ENCODE peak calls at places on chromosomes 4 and X, in six cellular contexts. N, I, X, C, M and F are unnamed samples.

GRCh38 chr4:120850048-120850599 is 72.4 kb downstream of the PRDM5 start:
- DNase-seq in M (no peak), N (no peak), I (no peak), C (no peak), X (no peak), F (no peak)

GRCh38 chr4:94536649-94537464 is 85.1 kb downstream of the PDLIM5 start:
- DNase-seq in X (no peak), N (no peak), C (no peak), M (no peak), I (no peak), F (no peak)

GRCh38 chr4:124879195-124879594 is 166.7 kb upstream of the ANKRD50 start:
- DNase-seq in C (no peak), N (no peak), I (no peak), M (no peak), X (no peak), F (no peak)

GRCh38 chr4:184471872-184472539 is 2.3 kb downstream of the IRF2 start:
- DNase-seq in M (no peak), I (no peak), C (peak; percentile 50), X (no peak), N (peak; percentile 22), F (no peak)

GRCh38 chr4:120921456-120922389 is 803 bp downstream of the PRDM5 start:
- DNase-seq in C (peak; percentile 76), X (no peak), M (peak; percentile 65), I (peak; percentile 53), N (peak; percentile 53), F (peak; percentile 15)

GRCh38 chr4:112448211-112448745 is 67.7 kb downstream of the NEUROG2 start:
- DNase-seq in X (no peak), N (peak; percentile 30), C (no peak), I (no peak), M (peak; percentile 52), F (no peak)

GRCh38 chr4:6695660-6696581 is 2.2 kb downstream of the S100P start:
- DNase-seq in I (no peak), M (peak; percentile 19), N (peak; percentile 92), X (no peak), C (peak; percentile 77), F (no peak)

GRCh38 chrX:96770315-96770714 is 85.7 kb downstream of the DIAPH2 start:
- DNase-seq in M (no peak), C (peak; percentile 9), X (no peak), N (peak; percentile 52), I (no peak), F (no peak)

GRCh38 chr4:92636038-92636825 is 332.5 kb downstream of the GRID2 start:
- DNase-seq in I (no peak), X (no peak), N (no peak), M (no peak), C (peak; percentile 3), F (no peak)

GRCh38 chrX:19785647-19786046 is 101.8 kb downstream of the SH3KBP1 start:
- DNase-seq in I (no peak), N (no peak), M (no peak), C (no peak), X (no peak), F (no peak)

GRCh38 chrX:69060631-69061408 is 104.4 kb downstream of the PJA1 start:
- DNase-seq in X (no peak), N (peak; percentile 61), C (peak; percentile 31), I (peak; percentile 51), M (peak; percentile 36), F (no peak)

GRCh38 chrX:149487292-149487691 is 17.8 kb downstream of the IDS start:
- DNase-seq in M (peak; percentile 43), N (peak; percentile 48), C (no peak), X (no peak), I (no peak), F (no peak)

GRCh38 chrX:113133316-113133715 is 292.7 kb upstream of the AMOT start:
- DNase-seq in X (no peak), I (no peak), N (no peak), C (no peak), M (no peak), F (no peak)

GRCh38 chrX:40168183-40169015 is 70.6 kb upstream of the BCOR start:
- DNase-seq in C (no peak), X (no peak), N (no peak), I (peak; percentile 31), M (no peak), F (no peak)

GRCh38 chrX:69104756-69105434 is 60.4 kb downstream of the PJA1 start:
- DNase-seq in I (no peak), C (no peak), N (no peak), X (no peak), M (no peak), F (no peak)

GRCh38 chrX:1226249-1226648 is 13.8 kb upstream of the CRLF2 start:
- DNase-seq in X (no peak), M (no peak), C (no peak), N (no peak), I (no peak), F (no peak)

GRCh38 chrX:120299928-120300327 is 11.3 kb downstream of the TMEM255A start:
- DNase-seq in M (peak; percentile 19), C (no peak), I (peak; percentile 34), N (peak; percentile 6), X (no peak), F (no peak)

GRCh38 chrX:38864165-38864564 is 62.9 kb downstream of the MID1IP1 start:
- DNase-seq in I (no peak), X (no peak), N (no peak), M (no peak), C (peak; percentile 1), F (no peak)

GRCh38 chr4:161320377-161320776 is 843.4 kb downstream of the FSTL5 start:
- DNase-seq in C (peak; percentile 13), I (peak; percentile 55), X (peak; percentile 14), N (peak; percentile 56), M (peak; percentile 13), F (no peak)

GRCh38 chr4:143384381-143384994 is 47.8 kb downstream of the GAB1 start:
- DNase-seq in I (no peak), M (no peak), C (peak; percentile 14), X (no peak), N (no peak), F (no peak)

GRCh38 chr4:184514121-184514988 is 40.0 kb upstream of the IRF2 start:
- DNase-seq in N (peak; percentile 23), X (no peak), I (no peak), C (peak; percentile 85), M (peak; percentile 84), F (no peak)

GRCh38 chrX:119482497-119483480 is 14.5 kb downstream of the SLC25A5 start:
- DNase-seq in I (peak; percentile 76), X (no peak), C (peak; percentile 81), N (peak; percentile 45), M (peak; percentile 42), F (no peak)

GRCh38 chr4:81493895-81494490 is 22.3 kb upstream of the RASGEF1B start:
- DNase-seq in M (no peak), C (peak; percentile 8), N (no peak), I (no peak), X (no peak), F (no peak)

GRCh38 chr4:60683357-60683756 is 516.8 kb upstream of the ADGRL3 start:
- DNase-seq in X (no peak), I (no peak), N (peak; percentile 79), M (peak; percentile 69), C (peak; percentile 66), F (no peak)

GRCh38 chrX:37926700-37927099 is 79.3 kb upstream of the DYNLT3 start:
- DNase-seq in I (no peak), M (no peak), N (peak; percentile 69), C (peak; percentile 40), X (no peak), F (no peak)

GRCh38 chr4:150283689-150284088 is 205.4 kb downstream of the DCLK2 start:
- DNase-seq in M (peak; percentile 30), I (no peak), N (peak; percentile 15), X (no peak), C (peak; percentile 87), F (no peak)

GRCh38 chr4:54065282-54066087 is 1.1 kb upstream of the CHIC2 start:
- DNase-seq in I (no peak), X (no peak), C (peak; percentile 54), M (peak; percentile 38), N (peak; percentile 39), F (no peak)

GRCh38 chr4:62243895-62244294 is 1043.8 kb downstream of the ADGRL3 start:
- DNase-seq in X (no peak), C (no peak), M (no peak), N (peak; percentile 28), I (no peak), F (no peak)

DNA sequence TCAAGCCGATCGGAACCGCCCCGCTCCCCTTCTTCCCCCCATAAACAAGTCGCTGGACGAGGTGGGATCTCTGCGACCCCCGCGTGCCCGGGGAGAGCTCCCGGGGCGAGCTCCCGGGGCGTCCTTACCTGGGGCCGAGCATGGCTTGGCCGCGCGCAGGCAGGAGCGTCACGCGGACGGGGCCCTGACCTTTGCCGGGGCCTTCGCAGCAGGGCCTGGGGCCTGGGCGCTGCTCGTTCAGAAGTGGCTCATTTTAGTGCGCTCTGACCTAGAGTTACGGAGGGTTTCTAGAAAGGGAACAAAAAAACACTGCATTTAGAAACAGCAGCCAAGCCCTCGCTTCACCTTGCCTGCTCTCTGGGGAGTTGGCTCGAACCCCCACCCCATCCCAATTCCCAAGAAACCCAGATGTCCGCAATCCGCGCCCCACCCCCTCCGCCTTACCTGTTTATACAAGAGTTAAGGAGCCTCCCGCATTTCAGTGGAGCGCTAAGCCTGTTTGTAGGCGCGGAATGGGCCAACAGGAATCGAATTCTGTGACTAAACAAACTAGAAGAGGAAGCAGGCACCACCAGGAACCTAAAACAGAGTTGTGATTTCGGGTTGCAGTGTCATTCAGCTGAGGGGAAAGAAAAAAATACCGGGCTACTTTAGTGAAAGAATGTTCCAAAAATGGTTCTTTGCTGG is 814 bp upstream of the RBM47 start:
- DNase-seq in M (no peak), I (peak; percentile 81), C (no peak), N (peak; percentile 69), X (no peak), F (no peak)
- H2AFZ ChIP-seq in M (peak overlapping the region; percentile 98), I (peak overlapping the region; percentile 57), C (peak overlapping the region; percentile 86), N (peak overlapping the region; percentile 88), X (peak overlapping the region; percentile 80), F (peak overlapping the region; percentile 39)

GRCh38 chrX:24494544-24495113 is 29.5 kb downstream of the PDK3 start:
- DNase-seq in X (no peak), C (peak; percentile 83), N (peak; percentile 91), I (no peak), M (peak; percentile 81), F (no peak)
- H2AFZ ChIP-seq in X (no peak overlapping the region), C (no peak overlapping the region), N (peak overlapping the region; percentile 47), I (no peak overlapping the region), M (no peak overlapping the region), F (no peak overlapping the region)

DNA sequence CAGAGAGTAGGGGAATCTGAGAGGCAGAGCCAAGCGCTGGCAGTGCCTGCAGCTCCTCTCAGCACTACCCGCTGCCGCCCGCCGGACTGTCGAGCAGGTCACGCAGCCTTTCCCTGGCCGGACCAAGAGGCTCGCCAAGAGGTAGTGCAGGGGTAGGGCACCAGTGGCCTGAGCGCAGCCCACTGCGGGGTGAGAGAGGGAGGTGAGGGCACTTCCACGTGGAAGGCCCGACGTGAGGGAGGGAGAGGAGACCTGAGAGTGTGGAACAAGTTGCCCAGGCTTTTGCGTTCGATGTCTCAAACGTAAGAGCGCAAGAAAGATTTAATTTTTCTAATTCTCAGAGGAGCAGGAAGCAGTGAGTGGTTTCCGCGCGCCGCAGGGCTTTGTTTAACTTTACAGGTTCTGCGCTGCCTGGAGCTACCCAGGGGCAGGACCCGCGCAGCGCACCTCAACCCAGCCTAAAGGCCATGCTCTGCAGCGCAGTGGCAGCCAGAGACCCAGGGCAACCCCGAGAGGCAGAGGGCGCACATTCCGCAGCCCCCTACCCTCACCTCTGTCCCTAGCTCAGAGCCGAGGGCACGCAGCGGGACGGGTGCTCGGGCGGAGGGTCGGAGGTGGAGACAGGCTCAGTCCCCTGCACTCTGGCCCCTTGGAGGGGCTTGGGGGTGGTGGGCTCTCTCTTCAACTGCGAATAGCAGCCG is 14.9 kb downstream of the ARHGAP36 start:
- DNase-seq in C (no peak), X (no peak), I (peak; percentile 41), M (no peak), N (no peak), F (no peak)
- H2AFZ ChIP-seq in C (no peak overlapping the region), X (no peak overlapping the region), I (no peak overlapping the region), M (no peak overlapping the region), N (no peak overlapping the region), F (no peak overlapping the region)

GRCh38 chr4:89416968-89417367 is 109.4 kb upstream of the GPRIN3 start:
- DNase-seq in N (peak; percentile 27), X (no peak), M (no peak), C (no peak), I (no peak), F (no peak)
- H2AFZ ChIP-seq in N (no peak overlapping the region), X (no peak overlapping the region), M (no peak overlapping the region), C (no peak overlapping the region), I (no peak overlapping the region), F (no peak overlapping the region)